ENCODE peak calls at places on chromosomes 1 and 21, in four cellular contexts. V is HepG2, W is K562, G is SK-N-SH. I is an unnamed sample.

GRCh38 chr1:236064674-236065508 is at the start of gene NID1:
- DNase-seq in V (peak; percentile 73), G (peak; percentile 88), W (no peak), I (no peak)

GRCh38 chr1:185595835-185596667 is 138.1 kb upstream of the HMCN1 start:
- DNase-seq in G (peak; percentile 46), W (peak; percentile 73), V (peak; percentile 46), I (peak; percentile 57)

GRCh38 chr1:23699280-23700179 is 7.9 kb downstream of the RPL11 start:
- DNase-seq in V (no peak), W (no peak), G (no peak), I (no peak)

GRCh38 chr1:43319288-43319687 is 18.3 kb upstream of the MPL start:
- DNase-seq in G (no peak), W (no peak), V (no peak), I (no peak)

GRCh38 chr1:210446479-210446878 is 117.8 kb downstream of the HHAT start:
- DNase-seq in G (no peak), V (no peak), W (no peak), I (no peak)

GRCh38 chr1:10865518-10866313 is 69.3 kb upstream of the CASZ1 start:
- DNase-seq in G (no peak), V (no peak), W (no peak), I (no peak)

GRCh38 chr1:195516036-195516435 is 1092.2 kb downstream of the KCNT2 start:
- DNase-seq in G (no peak), V (no peak), W (no peak), I (no peak)

GRCh38 chr1:167110586-167110985 is 16.7 kb downstream of the STYXL2 start:
- DNase-seq in G (no peak), V (no peak), W (no peak), I (no peak)

GRCh38 chr21:46005081-46005480 is 23.5 kb downstream of the COL6A1 start:
- DNase-seq in W (no peak), G (peak; percentile 31), V (no peak), I (no peak)

GRCh38 chr1:153616144-153616884 is at the start of gene S100A14:
- DNase-seq in W (no peak), G (no peak), V (no peak), I (no peak)

GRCh38 chr21:26148834-26149354 is 21.7 kb downstream of the APP start:
- DNase-seq in G (no peak), V (no peak), W (no peak), I (peak; percentile 48)

GRCh38 chr1:6991271-6991670 is 206.0 kb downstream of the CAMTA1 start:
- DNase-seq in V (no peak), G (no peak), W (no peak), I (no peak)

GRCh38 chr1:147479864-147480564 is 61.3 kb upstream of the BCL9 start:
- DNase-seq in W (no peak), G (no peak), V (peak; percentile 27), I (no peak)

GRCh38 chr1:160080381-160081100 is 797 bp upstream of the KCNJ9 start:
- DNase-seq in V (no peak), W (no peak), G (no peak), I (no peak)
- TF ChIP-seq JUND in V (no peak), W (no peak), G (no peak), I (no peak)

DNA sequence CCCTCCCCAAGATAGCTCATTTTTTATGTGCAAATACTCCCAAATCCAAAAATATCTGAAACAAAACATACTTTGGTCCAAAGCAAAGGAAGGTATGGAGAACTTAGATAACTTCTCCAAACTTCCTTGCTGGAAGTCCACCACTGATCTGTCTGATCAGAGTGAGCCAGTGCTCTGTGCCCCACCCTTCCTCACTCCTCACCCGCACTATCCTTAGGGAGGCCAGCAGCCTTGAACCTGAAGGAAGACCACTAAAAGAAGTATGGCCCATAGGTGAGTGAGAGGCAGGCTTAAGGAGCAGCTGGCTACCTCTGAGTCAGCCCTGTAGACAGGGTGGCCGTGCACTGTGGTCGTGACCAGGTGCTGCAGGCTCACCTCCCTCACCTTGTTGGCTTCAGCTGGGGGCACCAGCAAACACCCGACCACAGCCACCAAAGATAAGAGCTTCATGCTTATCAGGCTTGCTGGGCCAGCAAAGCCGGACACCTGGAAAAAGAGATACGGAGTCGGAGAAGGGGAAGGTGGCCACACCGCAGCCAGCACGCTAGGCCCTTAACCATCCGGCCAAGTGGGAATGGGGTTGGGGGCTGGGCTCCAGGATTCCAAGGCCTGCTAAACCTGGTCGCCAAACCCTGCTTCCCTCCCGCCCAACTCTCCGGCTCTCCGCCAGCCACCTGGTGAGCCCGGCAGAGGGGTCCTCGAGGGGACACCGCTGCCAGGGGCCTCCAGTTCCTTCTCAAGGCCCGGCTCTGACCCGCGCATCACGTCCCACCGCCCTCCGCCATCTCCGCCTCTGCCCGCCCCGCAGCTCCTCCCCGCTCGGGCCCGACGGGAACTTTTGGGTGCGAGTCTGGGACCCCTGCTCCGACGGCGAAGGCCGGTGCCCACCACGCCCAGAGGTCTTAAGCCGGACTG is 543 bp downstream of the TMEM9 start:
- DNase-seq in G (no peak), W (peak; percentile 88), V (no peak), I (no peak)
- TF ChIP-seq JUND in G (no peak), W (peak; percentile 46), V (no peak), I (no peak)

GRCh38 chr1:172658871-172659453 is at the start of gene FASLG:
- DNase-seq in V (no peak), G (no peak), W (peak; percentile 55), I (no peak)
- TF ChIP-seq JUND in V (no peak), G (no peak), W (no peak), I (no peak)

DNA sequence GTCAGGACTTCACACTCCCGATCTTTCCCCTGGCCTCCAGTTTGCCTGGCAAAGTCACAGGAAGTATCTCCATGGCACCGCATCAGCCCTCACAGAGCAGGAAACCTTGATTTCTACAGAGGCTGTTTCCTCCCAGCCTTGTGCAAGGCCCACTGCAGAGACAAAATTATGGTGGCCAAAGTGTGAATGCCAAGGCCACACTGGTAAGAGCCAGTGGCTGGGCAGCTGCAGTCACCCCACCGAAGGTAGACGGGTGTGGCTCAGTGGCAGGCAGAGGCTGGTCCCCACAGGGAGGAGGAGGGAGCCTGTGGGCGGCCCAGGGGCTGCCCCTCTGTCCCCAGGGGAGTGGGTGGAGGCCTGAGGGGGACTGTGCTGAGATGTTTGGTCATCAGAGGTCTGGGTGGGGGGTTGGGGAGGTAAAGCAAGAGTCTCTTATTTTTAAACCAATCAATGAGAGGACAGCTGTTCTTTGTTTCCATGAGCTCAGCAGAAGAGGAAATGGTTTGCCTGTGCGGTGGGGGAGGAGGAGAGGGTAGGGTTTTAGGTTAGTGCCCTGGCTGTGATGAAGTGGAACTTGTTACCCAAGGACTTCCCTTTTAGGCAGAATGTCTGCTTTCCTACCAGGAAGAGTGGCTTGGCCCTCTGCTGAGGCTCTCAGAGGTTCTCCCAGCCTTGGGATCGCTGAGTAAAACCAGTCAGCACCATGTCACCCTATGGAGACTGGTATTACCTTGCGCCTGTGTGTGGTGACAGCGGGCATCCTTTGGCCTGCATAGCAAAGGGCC is 18.0 kb upstream of the BTG2 start:
- DNase-seq in V (no peak), W (peak; percentile 80), G (no peak), I (no peak)
- TF ChIP-seq JUND in V (no peak), W (peak; percentile 64), G (no peak), I (no peak)